ENCODE peak calls at places on chromosome 18, in five cellular contexts. O, B, N, Q and T are unnamed samples.

GRCh38 chr18:30485078-30485477 is 557.5 kb downstream of the DSC3 start:
- DNase-seq in O (no peak), B (no peak), N (peak; percentile 17), Q (no peak), T (no peak)

GRCh38 chr18:42446195-42446594 is 491.2 kb downstream of the PIK3C3 start:
- DNase-seq in O (no peak), B (no peak), N (peak; percentile 98), Q (no peak), T (no peak)

GRCh38 chr18:31976242-31976641 is 33.3 kb upstream of the TRAPPC8 start:
- DNase-seq in O (no peak), B (no peak), N (no peak), Q (no peak), T (peak; percentile 3)

GRCh38 chr18:65409266-65409665 is 341.5 kb upstream of the CDH7 start:
- DNase-seq in O (no peak), B (no peak), N (no peak), Q (no peak), T (no peak)

GRCh38 chr18:4284528-4284927 is 170.6 kb downstream of the DLGAP1 start:
- DNase-seq in O (no peak), B (no peak), N (no peak), Q (no peak), T (no peak)

GRCh38 chr18:3036108-3036507 is 23.2 kb upstream of the LPIN2 start:
- DNase-seq in O (no peak), B (no peak), N (no peak), Q (no peak), T (no peak)

GRCh38 chr18:23710068-23710527 is 20.8 kb downstream of the LAMA3 start:
- DNase-seq in O (no peak), B (no peak), N (peak; percentile 97), Q (no peak), T (peak; percentile 92)

GRCh38 chr18:44799422-44800421 is 119.0 kb downstream of the SETBP1 start:
- DNase-seq in O (no peak), B (no peak), N (no peak), Q (no peak), T (no peak)

GRCh38 chr18:70623106-70623505 is 334.3 kb downstream of the SOCS6 start:
- DNase-seq in O (no peak), B (no peak), N (no peak), Q (no peak), T (no peak)

GRCh38 chr18:57110295-57110694 is 36.6 kb upstream of the BOD1L2 start:
- DNase-seq in O (no peak), B (no peak), N (no peak), Q (no peak), T (no peak)

GRCh38 chr18:58716046-58716766 is 44.9 kb downstream of the MALT1 start:
- DNase-seq in O (no peak), B (no peak), N (no peak), Q (peak; percentile 33), T (no peak)
- H3K4me3 ChIP-seq in O (no peak overlapping the region), B (no peak overlapping the region), N (no peak overlapping the region), Q (no peak overlapping the region), T (no peak overlapping the region)

GRCh38 chr18:78928076-78928475 is 51.5 kb upstream of the SALL3 start:
- DNase-seq in O (no peak), B (no peak), N (no peak), Q (no peak), T (no peak)
- H3K9me3 ChIP-seq in O (no peaks in the 10 kb centered on the region), B (no peaks in the 10 kb centered on the region), N (no peaks in the 10 kb centered on the region), Q (no peaks in the 10 kb centered on the region), T (no peaks in the 10 kb centered on the region)

DNA sequence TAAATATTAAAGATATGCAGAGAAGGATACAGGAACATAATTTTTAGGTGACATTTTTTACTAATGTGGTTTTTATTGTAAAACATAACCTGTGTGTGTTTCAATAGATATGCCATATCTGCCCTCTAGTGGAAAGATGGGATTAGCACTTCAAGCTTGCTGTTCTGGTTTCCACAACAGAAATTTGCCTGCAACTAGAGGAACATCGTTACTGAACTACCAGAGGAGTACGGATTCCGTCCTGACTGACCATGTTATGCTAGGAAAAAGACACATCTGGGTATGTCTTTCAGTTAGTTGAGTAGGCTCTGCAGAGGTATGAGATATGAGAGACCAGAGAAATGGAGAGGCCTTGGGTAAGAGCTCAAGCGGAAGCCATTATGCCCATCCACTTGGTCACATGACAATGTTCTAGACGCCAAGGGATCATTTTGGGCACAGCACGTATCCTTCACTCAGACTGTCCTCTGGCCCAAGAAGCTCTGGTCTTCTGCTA is 104.9 kb downstream of the MBD2 start:
- DNase-seq in O (peak; percentile 51), B (peak; percentile 5), N (peak; percentile 30), Q (peak; percentile 33), T (peak; percentile 81)
- H3K4me3 ChIP-seq in O (no peak overlapping the region), B (no peak overlapping the region), N (no peak overlapping the region), Q (no peak overlapping the region), T (no peak overlapping the region)

GRCh38 chr18:35306588-35307250 is 16.7 kb upstream of the ZSCAN30 start:
- DNase-seq in O (no peak), B (no peak), N (no peak), Q (no peak), T (no peak)

DNA sequence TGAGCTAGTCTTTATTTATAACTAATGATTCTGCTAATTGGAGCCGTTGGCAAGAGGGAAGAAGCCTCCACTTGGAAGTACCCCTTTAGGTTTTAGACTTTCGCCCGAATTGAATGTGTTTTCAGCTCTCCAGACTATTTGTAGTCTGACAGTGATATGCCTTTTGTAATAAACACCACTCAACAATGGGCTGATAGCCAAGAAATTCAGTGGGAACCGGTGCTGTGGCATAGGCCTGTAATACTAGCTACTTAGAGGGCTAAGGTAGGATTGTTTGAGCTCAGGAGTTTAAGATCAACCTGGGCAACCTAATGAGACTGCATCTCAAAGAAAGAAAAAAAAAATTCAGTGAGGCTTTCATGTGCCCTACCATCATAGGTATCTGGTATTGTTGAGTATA is 13.6 kb upstream of the ZSCAN30 start:
- DNase-seq in O (no peak), B (no peak), N (no peak), Q (no peak), T (no peak)
- H3K9me3 ChIP-seq in O (peaks cover 32% of the 10 kb centered on the region), B (no peaks in the 10 kb centered on the region), N (peaks cover 52% of the 10 kb centered on the region), Q (peaks cover 17% of the 10 kb centered on the region), T (no peaks in the 10 kb centered on the region)

GRCh38 chr18:21260621-21261020 is 18.6 kb downstream of the GREB1L start:
- DNase-seq in O (no peak), B (no peak), N (no peak), Q (no peak), T (no peak)
- H3K4me3 ChIP-seq in O (no peak overlapping the region), B (no peak overlapping the region), N (no peak overlapping the region), Q (no peak overlapping the region), T (no peak overlapping the region)

GRCh38 chr18:14924226-14924625 is 176.3 kb downstream of the ANKRD30B start:
- DNase-seq in O (no peak), B (no peak), N (no peak), Q (no peak), T (no peak)
- H3K9me3 ChIP-seq in O (no peaks in the 10 kb centered on the region), B (no peaks in the 10 kb centered on the region), N (peaks cover 17% of the 10 kb centered on the region), Q (no peaks in the 10 kb centered on the region), T (no peaks in the 10 kb centered on the region)